ENCODE peak calls at places on chromosomes 5 and 9, in eight cellular contexts. W is NCI-H2081; A is PC-9; V is pancreas; M is activated CD4-positive, alpha-beta T cell treated with anti-CD3 and anti-CD28 coated beads, Interleukin-2, amount 50 U/mL, for 1 hour; U is astrocyte of the spinal cord; T is NCI-H1092; H is left ventricle myocardium inferior. I is an unnamed sample.

GRCh38 chr5:172786736-172787462 is 15.9 kb upstream of the DUSP1 start:
- DNase-seq in H (no peak), U (no peak), T (no peak), W (no peak), V (no peak), A (no peak), M (no peak), I (no peak)

GRCh38 chr5:180214870-180215737 is 6.1 kb upstream of the RASGEF1C start:
- DNase-seq in W (no peak), T (no peak), V (no peak), A (no peak), M (no peak), U (no peak), H (no peak), I (no peak)

GRCh38 chr5:16871746-16872339 is 64.2 kb downstream of the MYO10 start:
- DNase-seq in U (peak), V (no peak), A (no peak), M (no peak), H (no peak), T (no peak), W (no peak), I (no peak)

GRCh38 chr5:112390327-112390726 is 28.8 kb downstream of the EPB41L4A start:
- DNase-seq in V (peak), M (no peak), H (no peak), T (no peak), U (no peak), W (peak), A (no peak), I (no peak)

GRCh38 chr5:144390133-144390532 is 219.5 kb downstream of the KCTD16 start:
- DNase-seq in T (no peak), H (no peak), M (no peak), V (no peak), U (peak), W (peak), A (no peak), I (no peak)

GRCh38 chr5:154385236-154385512 is 60.6 kb upstream of the SAP30L start:
- DNase-seq in W (peak), M (no peak), U (no peak), A (no peak), V (no peak), H (no peak), T (no peak), I (no peak)

GRCh38 chr5:126460459-126460858 is 37.2 kb downstream of the GRAMD2B start:
- DNase-seq in T (no peak), H (no peak), U (no peak), A (no peak), M (no peak), V (no peak), W (no peak), I (no peak)

GRCh38 chr9:128026255-128027165 is 40.6 kb downstream of the NAIF1 start:
- DNase-seq in A (no peak), W (no peak), H (no peak), M (peak), V (no peak), T (no peak), U (no peak), I (no peak)

I was measured in D721Med.